ENCODE peak calls at places on chromosomes 2 and 18, in six cellular contexts. I is progenitor cell of endocrine pancreas; W is DMS79 treated with DMSO at 0.1 percent for 48 hours; B is activated T-cell treated with anti-CD3 and anti-CD28 coated beads, Interleukin-2, amount 50 U/mL, for 48 hours; D is Calu3; F is aorta. Z is an unnamed sample.

GRCh38 chr2:214035091-214035852 is 375.6 kb upstream of the VWC2L start:
- DNase-seq in F (no peak), W (no peak), I (no peak), B (no peak), D (no peak), Z (no peak)

GRCh38 chr18:61435064-61435652 is 101.9 kb downstream of the CDH20 start:
- DNase-seq in B (no peak), I (no peak), F (no peak), D (peak; percentile 23), W (no peak), Z (no peak)

GRCh38 chr2:200788129-200788718 is 23.5 kb upstream of the BZW1 start:
- DNase-seq in B (no peak), W (no peak), I (no peak), F (no peak), D (no peak), Z (no peak)

GRCh38 chr2:44942304-44943030 is 965 bp downstream of the SIX3 start:
- DNase-seq in I (no peak), W (no peak), D (no peak), B (peak; percentile 48), F (no peak), Z (no peak)

GRCh38 chr2:157443795-157444642 is at the start of gene CYTIP:
- DNase-seq in I (no peak), B (peak; percentile 79), W (no peak), D (no peak), F (no peak), Z (no peak)

GRCh38 chr2:101766871-101767739 is 69.6 kb downstream of the MAP4K4 start:
- DNase-seq in W (no peak), I (no peak), D (peak; percentile 15), F (no peak), B (no peak), Z (no peak)

GRCh38 chr2:127085260-127085666 is 21.7 kb downstream of the BIN1 start:
- DNase-seq in D (peak; percentile 50), W (no peak), B (peak; percentile 62), F (no peak), I (no peak), Z (no peak)

GRCh38 chr2:67532325-67532724 is 135.2 kb downstream of the ETAA1 start:
- DNase-seq in B (no peak), W (no peak), D (no peak), F (no peak), I (no peak), Z (no peak)

GRCh38 chr18:79615091-79615490 is 64.5 kb upstream of the CTDP1 start:
- DNase-seq in I (no peak), D (no peak), B (no peak), W (no peak), F (no peak), Z (peak; percentile 57)

GRCh38 chr2:1501196-1501851 is 88.1 kb downstream of the TPO start:
- DNase-seq in F (peak; percentile 36), I (no peak), B (no peak), D (no peak), W (no peak), Z (peak; percentile 73)

GRCh38 chr2:238305965-238306679 is 14.2 kb upstream of the TRAF3IP1 start:
- DNase-seq in W (no peak), B (no peak), D (no peak), F (no peak), I (no peak), Z (no peak)

GRCh38 chr2:23497063-23497462 is 112.1 kb downstream of the KLHL29 start:
- DNase-seq in B (peak; percentile 51), D (no peak), F (peak; percentile 70), I (no peak), W (no peak), Z (no peak)

GRCh38 chr2:40466926-40467325 is 15.0 kb upstream of the SLC8A1 start:
- DNase-seq in W (no peak), B (no peak), F (no peak), D (no peak), I (no peak), Z (no peak)

GRCh38 chr18:10015288-10015701 is 101.5 kb downstream of the VAPA start:
- DNase-seq in I (no peak), B (no peak), F (no peak), D (peak; percentile 47), W (no peak), Z (no peak)

GRCh38 chr2:216633616-216634316 is 546 bp downstream of the IGFBP2 start:
- DNase-seq in F (no peak), W (peak; percentile 35), B (peak; percentile 37), I (peak; percentile 45), D (peak; percentile 57), Z (no peak)

GRCh38 chr2:205482399-205483065 is 199.8 kb upstream of the NRP2 start:
- DNase-seq in I (no peak), D (no peak), B (no peak), F (no peak), W (no peak), Z (no peak)

GRCh38 chr2:108919571-108920373 is 69.2 kb downstream of the EDAR start:
- DNase-seq in I (no peak), B (no peak), F (no peak), W (no peak), D (no peak), Z (peak; percentile 41)

GRCh38 chr2:52423111-52423510 is 1344.5 kb upstream of the CHAC2 start:
- DNase-seq in I (no peak), W (no peak), D (no peak), B (no peak), F (no peak), Z (no peak)

GRCh38 chr2:31748041-31748440 is 167.3 kb upstream of the SRD5A2 start:
- DNase-seq in W (no peak), D (no peak), I (no peak), F (no peak), B (no peak), Z (no peak)

GRCh38 chr2:177783835-177784448 is 288.6 kb downstream of the PDE11A start:
- DNase-seq in F (no peak), B (no peak), I (no peak), W (no peak), D (peak; percentile 31), Z (no peak)

GRCh38 chr2:121151311-121152109 is 133.5 kb downstream of the TFCP2L1 start:
- DNase-seq in W (no peak), B (no peak), F (no peak), D (peak; percentile 72), I (no peak), Z (peak; percentile 79)

GRCh38 chr2:209913786-209914185 is 88.7 kb upstream of the RPE start:
- DNase-seq in I (no peak), D (no peak), F (no peak), W (no peak), B (no peak), Z (no peak)

GRCh38 chr2:168192839-168193616 is 54.4 kb downstream of the STK39 start:
- DNase-seq in I (no peak), D (peak; percentile 46), F (no peak), B (peak; percentile 43), W (peak; percentile 45), Z (no peak)

GRCh38 chr2:41966431-41966893 is 81.4 kb upstream of the PKDCC start:
- DNase-seq in I (no peak), B (no peak), F (peak; percentile 97), D (peak; percentile 75), W (no peak), Z (peak; percentile 93)

GRCh38 chr2:164717000-164717597 is 95.8 kb upstream of the GRB14 start:
- DNase-seq in I (no peak), D (peak; percentile 28), B (no peak), W (no peak), F (no peak), Z (no peak)

GRCh38 chr2:174635015-174635593 is 37.5 kb upstream of the WIPF1 start:
- DNase-seq in W (no peak), I (no peak), F (no peak), D (no peak), B (peak; percentile 44), Z (no peak)

GRCh38 chr2:33342171-33342570 is 134.3 kb upstream of the RASGRP3 start:
- DNase-seq in I (no peak), B (no peak), W (no peak), D (no peak), F (no peak), Z (no peak)

Z was measured in suprapubic skin.